ENCODE peak calls at places on chromosomes 7 and 10, in eight cellular contexts. Q, K, H, U, L, C, A and S are unnamed samples. For H3K4me1, the result is how much of the 10 kb centered on the place peaks cover.

GRCh38 chr7:30146127-30146612 is 11.4 kb downstream of the MTURN start:
- DNase-seq in Q (no peak), K (no peak), H (peak), U (no peak), L (no peak), C (no peak), A (no peak), S (no peak)

GRCh38 chr10:6476989-6477388 is 103.1 kb downstream of the PRKCQ start:
- DNase-seq in Q (no peak), K (no peak), H (no peak), U (no peak), L (no peak), C (no peak), A (no peak), S (no peak)

GRCh38 chr7:75869776-75870379 is 9.0 kb upstream of the RHBDD2 start:
- DNase-seq in Q (no peak), K (no peak), H (no peak), U (no peak), L (no peak), C (no peak), A (no peak), S (no peak)

GRCh38 chr7:130894146-130895005 is 160.4 kb upstream of the KLF14 start:
- DNase-seq in Q (peak), K (peak), H (no peak), U (no peak), L (peak), C (no peak), A (no peak), S (peak)

GRCh38 chr7:155193716-155194115 is 104.0 kb upstream of the INSIG1 start:
- DNase-seq in Q (no peak), K (no peak), H (no peak), U (no peak), L (no peak), C (no peak), A (no peak), S (no peak)

GRCh38 chr7:121336579-121336978 is 7.8 kb downstream of the WNT16 start:
- DNase-seq in Q (no peak), K (no peak), H (no peak), U (no peak), L (no peak), C (no peak), A (no peak), S (no peak)

GRCh38 chr10:44723654-44724053 is 187.5 kb upstream of the TMEM72 start:
- DNase-seq in Q (no peak), K (peak), H (no peak), U (no peak), L (no peak), C (no peak), A (no peak), S (no peak)

GRCh38 chr10:95430231-95430951 is 130.8 kb downstream of the SORBS1 start:
- DNase-seq in Q (no peak), K (peak), H (peak), U (no peak), L (peak), C (peak), A (no peak), S (peak)

GRCh38 chr7:102412548-102412947 is 16.4 kb downstream of the PRKRIP1 start:
- DNase-seq in Q (no peak), K (peak), H (peak), U (no peak), L (no peak), C (peak), A (peak), S (no peak)

GRCh38 chr7:73625276-73625675 is 954 bp upstream of the MLXIPL start:
- DNase-seq in Q (no peak), K (no peak), H (no peak), U (no peak), L (no peak), C (no peak), A (no peak), S (no peak)

GRCh38 chr10:89670926-89671325 is 25.9 kb upstream of the PANK1 start:
- DNase-seq in Q (no peak), K (no peak), H (no peak), U (no peak), L (no peak), C (no peak), A (no peak), S (no peak)

GRCh38 chr7:48875300-48875916 is 48.9 kb upstream of the CDC14C start:
- DNase-seq in Q (peak), K (peak), H (peak), U (no peak), L (no peak), C (peak), A (no peak), S (no peak)

GRCh38 chr10:19815478-19816419 is 483 bp upstream of the PLXDC2 start:
- DNase-seq in Q (peak), K (peak), H (peak), U (no peak), L (peak), C (peak), A (peak), S (no peak)

GRCh38 chr7:40192036-40192435 is 57.2 kb downstream of the SUGCT start:
- DNase-seq in Q (no peak), K (peak), H (no peak), U (no peak), L (no peak), C (no peak), A (no peak), S (no peak)

GRCh38 chr7:26696978-26697377 is 167.4 kb downstream of the SKAP2 start:
- DNase-seq in Q (no peak), K (no peak), H (no peak), U (no peak), L (no peak), C (no peak), A (no peak), S (no peak)

GRCh38 chr10:819816-820215 is 111.7 kb downstream of the LARP4B start:
- DNase-seq in Q (no peak), K (no peak), H (no peak), U (no peak), L (no peak), C (no peak), A (no peak), S (no peak)

GRCh38 chr10:131041361-131041916 is 270.1 kb downstream of the TCERG1L start:
- DNase-seq in Q (no peak), K (no peak), H (no peak), U (no peak), L (no peak), C (no peak), A (peak), S (no peak)

GRCh38 chr10:96995851-96996250 is 163.8 kb downstream of the LCOR start:
- DNase-seq in Q (no peak), K (peak), H (no peak), U (no peak), L (no peak), C (no peak), A (no peak), S (no peak)

GRCh38 chr7:514651-515598 is 4.7 kb downstream of the PDGFA start:
- DNase-seq in Q (no peak), K (no peak), H (peak), U (no peak), L (no peak), C (no peak), A (no peak), S (peak)

GRCh38 chr7:7569113-7569527 is 2.4 kb downstream of the MIOS start:
- DNase-seq in Q (no peak), K (no peak), H (no peak), U (no peak), L (no peak), C (peak), A (no peak), S (no peak)

GRCh38 chr7:142585425-142585824 is 163.8 kb upstream of the PRSS1 start:
- DNase-seq in Q (no peak), K (no peak), H (peak), U (no peak), L (no peak), C (no peak), A (no peak), S (peak)

GRCh38 chr7:80499350-80499955 is 12.4 kb downstream of the GNAT3 start:
- DNase-seq in Q (peak), K (peak), H (peak), U (no peak), L (peak), C (no peak), A (no peak), S (no peak)

GRCh38 chr10:29555746-29556481 is 78.9 kb downstream of the SVIL start:
- DNase-seq in Q (no peak), K (peak), H (no peak), U (no peak), L (no peak), C (no peak), A (no peak), S (no peak)

GRCh38 chr10:5479481-5480161 is 19.7 kb downstream of the CALML5 start:
- DNase-seq in Q (no peak), K (no peak), H (peak), U (no peak), L (no peak), C (no peak), A (no peak), S (no peak)

GRCh38 chr10:16585103-16585502 is 63.4 kb upstream of the C1QL3 start:
- DNase-seq in Q (no peak), K (no peak), H (no peak), U (no peak), L (no peak), C (no peak), A (no peak), S (no peak)

GRCh38 chr10:44801383-44802327 is 109.5 kb upstream of the TMEM72 start:
- DNase-seq in Q (peak), K (peak), H (no peak), U (no peak), L (peak), C (no peak), A (no peak), S (no peak)

GRCh38 chr10:119348516-119349240 is 141.3 kb downstream of the GRK5 start:
- DNase-seq in Q (no peak), K (peak), H (no peak), U (no peak), L (no peak), C (no peak), A (no peak), S (no peak)

GRCh38 chr7:135164357-135165021 is 6.0 kb downstream of the CYREN start:
- DNase-seq in Q (no peak), K (no peak), H (no peak), U (no peak), L (no peak), C (no peak), A (peak), S (no peak)

GRCh38 chr7:135167360-135167759 is 3.1 kb downstream of the CYREN start:
- DNase-seq in Q (no peak), K (no peak), H (no peak), U (no peak), L (no peak), C (no peak), A (no peak), S (no peak)

GRCh38 chr7:135166338-135166989 is 4.0 kb downstream of the CYREN start:
- DNase-seq in Q (no peak), K (no peak), H (no peak), U (no peak), L (no peak), C (no peak), A (peak), S (no peak)

GRCh38 chr7:135168001-135168400 is 2.5 kb downstream of the CYREN start:
- DNase-seq in Q (peak), K (no peak), H (no peak), U (no peak), L (no peak), C (no peak), A (peak), S (no peak)

DNA sequence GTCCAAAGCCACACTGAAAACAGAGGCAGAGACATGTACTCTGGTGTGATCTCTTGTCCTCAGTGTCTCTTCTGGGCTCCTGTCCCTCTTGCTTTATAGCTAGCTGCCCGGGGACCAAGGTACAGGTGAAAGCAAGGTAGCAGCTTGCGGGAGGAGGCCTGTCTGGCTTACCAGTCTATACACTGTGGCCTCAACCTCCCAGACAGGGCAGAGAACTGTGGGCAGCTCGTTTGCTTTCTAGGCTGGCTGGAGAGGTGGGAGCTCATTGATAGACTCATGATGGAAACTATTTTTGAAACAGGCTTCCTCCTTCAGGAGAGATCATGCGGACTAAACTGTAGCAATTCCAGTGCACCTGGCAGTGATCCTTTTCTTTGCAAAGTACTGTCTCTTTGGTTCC is 4.6 kb downstream of the CYREN start:
- DNase-seq in Q (no peak), K (no peak), H (no peak), U (no peak), L (no peak), C (no peak), A (no peak), S (no peak)
- H3K27ac ChIP-seq in Q (peak), K (no peak), H (no peak), U (peak), L (peak), C (no peak), A (peak), S (no peak)

DNA sequence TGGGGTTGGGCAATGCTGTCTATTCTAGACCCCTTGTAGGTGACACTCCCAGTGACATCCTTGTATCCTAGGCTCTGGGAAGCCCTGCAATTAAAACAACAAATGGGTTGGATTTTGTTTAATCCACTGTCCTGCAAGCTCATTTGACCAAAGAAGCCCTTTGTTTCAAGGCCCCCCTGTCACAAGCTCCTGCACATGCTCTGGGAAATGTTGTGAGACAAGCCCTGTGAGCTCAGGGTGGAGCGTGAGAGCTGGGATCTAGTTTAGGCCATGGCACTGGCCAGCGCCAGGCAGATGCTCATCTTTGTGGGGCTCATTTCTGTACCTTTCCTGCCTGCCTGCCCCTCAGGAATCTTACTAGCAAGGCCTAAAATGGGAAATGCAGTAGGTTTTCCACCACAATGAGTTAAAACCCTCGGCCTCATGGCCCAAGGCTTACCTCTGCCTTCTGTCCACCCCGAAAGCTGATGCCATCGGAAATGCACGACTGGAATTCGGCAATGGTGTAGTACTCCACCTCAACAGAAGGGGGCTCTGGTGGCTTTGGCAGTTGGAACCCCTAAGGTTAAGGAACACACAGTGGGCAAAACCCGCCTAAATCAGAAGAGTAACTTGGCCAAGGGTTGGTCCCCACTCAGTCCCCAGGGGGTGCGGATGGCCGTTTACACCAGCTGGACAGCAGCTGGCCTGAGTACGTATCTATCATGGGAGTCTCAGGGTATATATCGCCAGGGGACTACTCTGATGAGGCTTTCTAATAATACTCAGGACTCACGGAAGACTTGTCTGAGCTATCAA is 112.1 kb downstream of the NEURL1 start:
- DNase-seq in Q (peak), K (peak), H (peak), U (no peak), L (peak), C (peak), A (no peak), S (peak)
- TF ChIP-seq CTCF in Q (peak), K (peak), H (peak), U (peak), L (peak), C (peak), A (peak), S (peak)

GRCh38 chr10:11150876-11151275 is 133.2 kb downstream of the CELF2 start:
- DNase-seq in Q (no peak), K (no peak), H (no peak), U (no peak), L (no peak), C (no peak), A (no peak), S (no peak)
- H3K4me1 ChIP-seq in Q (half or more), K (under half), H (under half), U (under half), L (under half), C (under half), A (half or more), S (under half)

GRCh38 chr10:26790596-26790995 is 70.2 kb downstream of the ABI1 start:
- DNase-seq in Q (no peak), K (no peak), H (no peak), U (no peak), L (no peak), C (no peak), A (no peak), S (no peak)
- H3K27ac ChIP-seq in Q (no peak), K (no peak), H (no peak), U (no peak), L (no peak), C (no peak), A (no peak), S (no peak)

GRCh38 chr10:79608505-79609375 is 2.0 kb upstream of the SFTPA1 start:
- DNase-seq in Q (no peak), K (peak), H (peak), U (no peak), L (no peak), C (peak), A (no peak), S (peak)
- TF ChIP-seq CTCF in Q (peak), K (peak), H (peak), U (no peak), L (peak), C (peak), A (peak), S (peak)

GRCh38 chr10:132464256-132465192 is 67.5 kb downstream of the PWWP2B start:
- DNase-seq in Q (peak), K (peak), H (peak), U (no peak), L (no peak), C (no peak), A (peak), S (no peak)
- H3K4me1 ChIP-seq in Q (under half), K (under half), H (under half), U (half or more), L (under half), C (under half), A (under half), S (under half)

DNA sequence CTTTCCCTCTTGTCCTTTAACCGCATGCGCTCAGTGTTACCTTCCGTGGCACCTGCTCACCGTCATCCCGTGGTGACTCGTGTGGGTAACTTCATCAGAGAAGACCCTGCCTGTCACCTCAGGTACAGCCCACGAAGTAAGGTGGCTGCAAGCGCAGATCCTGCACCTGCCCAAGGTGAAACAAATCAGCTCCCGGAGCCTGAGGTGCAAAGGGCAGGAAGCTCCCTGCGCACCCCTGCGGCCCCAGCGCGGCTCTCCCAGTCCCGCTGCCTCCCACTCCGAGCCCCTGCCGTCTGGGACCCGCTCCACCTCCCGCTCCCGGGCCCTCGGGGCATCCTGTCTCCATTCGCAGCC is 110.9 kb upstream of the LANCL2 start:
- DNase-seq in Q (no peak), K (no peak), H (no peak), U (no peak), L (no peak), C (no peak), A (no peak), S (no peak)
- H3K27ac ChIP-seq in Q (no peak), K (peak), H (no peak), U (no peak), L (no peak), C (no peak), A (no peak), S (no peak)

GRCh38 chr10:60110739-60111138 is 204.4 kb upstream of the CCDC6 start:
- DNase-seq in Q (no peak), K (no peak), H (no peak), U (no peak), L (no peak), C (no peak), A (no peak), S (no peak)

DNA sequence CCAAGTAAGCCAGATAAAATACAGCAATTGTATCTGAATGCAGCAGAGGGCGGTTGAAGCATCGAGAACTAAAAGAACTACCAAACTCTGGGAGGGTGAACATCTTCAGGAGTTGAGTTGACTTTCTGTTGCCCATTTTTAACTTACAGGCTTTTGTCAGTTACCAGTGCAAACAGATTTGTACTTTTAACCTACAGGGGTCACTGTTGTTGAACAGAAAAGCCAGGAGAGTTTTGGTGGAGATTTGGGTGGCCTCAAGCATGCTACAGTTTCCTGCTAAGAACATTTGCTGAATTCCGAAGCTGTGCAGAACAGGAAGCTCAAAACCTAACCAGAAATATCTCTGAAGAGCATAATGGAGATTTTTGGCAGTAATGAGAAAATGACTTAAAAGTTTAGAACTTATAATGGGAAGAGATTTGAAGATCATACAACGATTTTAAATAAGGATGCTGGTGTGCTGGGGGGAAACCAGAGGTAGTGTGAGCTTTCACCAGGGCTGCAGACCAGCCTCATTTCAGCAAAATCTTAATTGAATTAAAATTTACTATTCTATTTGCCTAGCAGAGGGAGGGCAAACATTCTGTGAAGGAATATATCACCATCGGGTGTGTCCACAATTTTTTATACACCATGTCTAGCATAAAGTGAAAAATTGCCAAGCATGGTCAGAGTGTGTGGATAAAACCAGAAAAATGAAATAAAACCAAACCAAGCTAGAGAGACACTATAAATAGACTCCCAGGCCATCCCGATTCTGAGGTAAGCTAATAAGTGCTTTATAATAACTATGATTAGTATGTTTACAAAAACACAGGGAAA is 208.6 kb upstream of the CCDC6 start:
- DNase-seq in Q (no peak), K (peak), H (peak), U (no peak), L (no peak), C (peak), A (no peak), S (peak)
- TF ChIP-seq CTCF in Q (peak), K (peak), H (peak), U (peak), L (no peak), C (peak), A (peak), S (peak)